ENCODE peak calls at places on chromosomes 11 and 22, in seven cellular contexts. L is osteoblast, Q is PC-3, I is fibroblast of lung, U is lower lobe of right lung, E is thoracic aorta, N is gastrocnemius medialis. F is an unnamed sample.

GRCh38 chr11:42329930-42330555 is 870.6 kb upstream of the LRRC4C start:
- DNase-seq in L (no peak), Q (peak), I (no peak), U (no peak), E (no peak), N (no peak), F (peak)

GRCh38 chr11:266676-267439 is 11.3 kb upstream of the NLRP6 start:
- DNase-seq in L (peak), Q (peak), I (no peak), U (no peak), E (no peak), N (no peak), F (no peak)

GRCh38 chr11:63939351-63939920 is 634 bp downstream of the NAA40 start:
- DNase-seq in L (peak), Q (peak), I (peak), U (no peak), E (no peak), N (no peak), F (no peak)

GRCh38 chr11:80362578-80362977 is 921.7 kb upstream of the TENM4 start:
- DNase-seq in L (no peak), Q (peak), I (peak), U (no peak), E (no peak), N (no peak), F (no peak)

GRCh38 chr22:27719535-27720227 is 81.9 kb downstream of the MN1 start:
- DNase-seq in L (peak), Q (no peak), I (peak), U (no peak), E (no peak), N (peak), F (no peak)

GRCh38 chr11:14698771-14699170 is 55.2 kb downstream of the PDE3B start:
- DNase-seq in L (no peak), Q (no peak), I (no peak), U (no peak), E (no peak), N (no peak), F (no peak)

GRCh38 chr11:23789938-23790371 is 706.9 kb upstream of the LUZP2 start:
- DNase-seq in L (no peak), Q (peak), I (peak), U (no peak), E (no peak), N (no peak), F (peak)

GRCh38 chr22:42857845-42858481 is 890 bp upstream of the ARFGAP3 start:
- DNase-seq in L (peak), Q (peak), I (no peak), U (no peak), E (no peak), N (no peak), F (no peak)

GRCh38 chr11:128903248-128904041 is 12.3 kb downstream of the KCNJ5 start:
- DNase-seq in L (no peak), Q (no peak), I (no peak), U (peak), E (no peak), N (peak), F (peak)

GRCh38 chr11:128905345-128906184 is 14.4 kb downstream of the KCNJ5 start:
- DNase-seq in L (peak), Q (peak), I (peak), U (peak), E (no peak), N (no peak), F (peak)

GRCh38 chr11:128902515-128903066 is 11.4 kb downstream of the KCNJ5 start:
- DNase-seq in L (peak), Q (no peak), I (peak), U (no peak), E (no peak), N (no peak), F (peak)

GRCh38 chr11:128904872-128905344 is 13.8 kb downstream of the KCNJ5 start:
- DNase-seq in L (peak), Q (peak), I (peak), U (peak), E (no peak), N (no peak), F (peak)

GRCh38 chr11:128904303-128904871 is 13.2 kb downstream of the KCNJ5 start:
- DNase-seq in L (no peak), Q (no peak), I (no peak), U (no peak), E (no peak), N (no peak), F (no peak)
- H3K4me3 ChIP-seq in L (no peak), Q (peak), I (no peak), U (peak), E (peak), N (no peak), F (no peak)

GRCh38 chr11:114400222-114400973 is at the start of the genes C11orf71 and RBM7:
- DNase-seq in L (peak), Q (peak), I (peak), U (peak), E (peak), N (peak), F (peak)
- TF ChIP-seq CTCF in L (no peak), Q (peak), I (peak), U (peak), E (peak), N (no peak), F (no peak)

DNA sequence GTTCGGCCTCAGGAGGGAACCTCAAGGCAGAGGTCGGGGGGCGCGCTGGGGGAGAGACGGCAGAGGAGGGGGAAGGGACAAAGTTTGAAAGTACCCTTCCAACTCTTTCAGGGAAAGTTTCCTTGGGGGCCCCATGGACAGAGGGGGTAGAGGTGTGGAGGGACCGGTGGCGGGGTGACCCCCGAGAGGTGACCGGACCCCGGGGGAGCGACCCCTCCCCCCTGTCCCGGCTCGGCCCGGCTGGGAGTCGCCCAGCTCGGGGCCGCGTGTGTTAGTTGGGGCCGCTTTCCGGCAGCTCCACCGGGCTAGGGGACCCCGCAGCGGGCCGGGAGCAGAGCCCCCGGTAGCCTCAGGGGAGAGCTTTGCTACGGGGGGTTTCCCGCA is 3.2 kb upstream of the GCAT start:
- DNase-seq in L (peak), Q (no peak), I (no peak), U (no peak), E (no peak), N (no peak), F (no peak)
- H3K4me3 ChIP-seq in L (peak), Q (peak), I (peak), U (peak), E (peak), N (peak), F (peak)

GRCh38 chr11:112509300-112509699 is 248.6 kb upstream of the PLET1 start:
- DNase-seq in L (no peak), Q (no peak), I (no peak), U (no peak), E (no peak), N (no peak), F (no peak)

GRCh38 chr11:112513417-112513816 is 252.8 kb upstream of the PLET1 start:
- DNase-seq in L (no peak), Q (no peak), I (no peak), U (no peak), E (no peak), N (no peak), F (no peak)

GRCh38 chr11:112513936-112514716 is 253.5 kb upstream of the PLET1 start:
- DNase-seq in L (no peak), Q (no peak), I (no peak), U (no peak), E (no peak), N (no peak), F (no peak)

GRCh38 chr11:112511906-112512305 is 251.2 kb upstream of the PLET1 start:
- DNase-seq in L (no peak), Q (no peak), I (no peak), U (no peak), E (no peak), N (no peak), F (no peak)

GRCh38 chr11:112511271-112511670 is 250.6 kb upstream of the PLET1 start:
- DNase-seq in L (no peak), Q (no peak), I (no peak), U (no peak), E (no peak), N (no peak), F (no peak)
- TF ChIP-seq CTCF in L (no peak), Q (no peak), I (no peak), U (no peak), E (no peak), N (no peak), F (no peak)